ENCODE peak calls at places on chromosomes 12 and 14, in six cellular contexts. One of them, this sample, is unnamed.

GRCh38 chr14:90062852-90063539 is 1.2 kb downstream of the KCNK13 start:
- DNase-seq in HepG2: no peak
- DNase-seq in A549: no peak
- DNase-seq in GM12878: no peak
- DNase-seq in K562: no peak
- DNase-seq in WTC11: no peak
- DNase-seq in this sample: no peak

GRCh38 chr12:48331389-48331788 is 19.3 kb downstream of the ZNF641 start:
- DNase-seq in GM12878: no peak
- DNase-seq in A549: no peak
- DNase-seq in WTC11: no peak
- DNase-seq in HepG2: no peak
- DNase-seq in K562: no peak
- DNase-seq in this sample: no peak

GRCh38 chr12:53383258-53383657 is 3.3 kb downstream of the SP1 start:
- DNase-seq in GM12878: no peak
- DNase-seq in K562: no peak
- DNase-seq in A549: no peak
- DNase-seq in WTC11: no peak
- DNase-seq in HepG2: no peak
- DNase-seq in this sample: no peak

GRCh38 chr12:13436182-13436581 is 239.7 kb downstream of the EMP1 start:
- DNase-seq in GM12878: no peak
- DNase-seq in A549: no peak
- DNase-seq in K562: no peak
- DNase-seq in HepG2: no peak
- DNase-seq in WTC11: no peak
- DNase-seq in this sample: no peak

GRCh38 chr14:53473480-53473879 is 320.4 kb upstream of the DDHD1 start:
- DNase-seq in HepG2: no peak
- DNase-seq in GM12878: no peak
- DNase-seq in WTC11: no peak
- DNase-seq in A549: peak
- DNase-seq in K562: no peak
- DNase-seq in this sample: no peak

GRCh38 chr12:14998941-14999340 is 26.1 kb downstream of the PDE6H start:
- DNase-seq in K562: no peak
- DNase-seq in GM12878: no peak
- DNase-seq in HepG2: no peak
- DNase-seq in A549: no peak
- DNase-seq in WTC11: no peak
- DNase-seq in this sample: no peak

GRCh38 chr12:49631336-49631907 is 8.1 kb downstream of the PRPF40B start:
- DNase-seq in GM12878: no peak
- DNase-seq in K562: no peak
- DNase-seq in WTC11: no peak
- DNase-seq in HepG2: no peak
- DNase-seq in A549: no peak
- DNase-seq in this sample: no peak

GRCh38 chr12:14884458-14884878 is 1.2 kb downstream of the MGP start:
- DNase-seq in A549: no peak
- DNase-seq in HepG2: no peak
- DNase-seq in GM12878: peak
- DNase-seq in WTC11: no peak
- DNase-seq in K562: no peak
- DNase-seq in this sample: no peak

GRCh38 chr14:74501135-74501614 is 7.6 kb downstream of the ISCA2 start:
- DNase-seq in K562: peak
- DNase-seq in WTC11: peak
- DNase-seq in HepG2: peak
- DNase-seq in GM12878: no peak
- DNase-seq in A549: peak
- DNase-seq in this sample: no peak

GRCh38 chr12:125683748-125684381 is 618.6 kb downstream of the AACS start:
- DNase-seq in HepG2: peak
- DNase-seq in A549: peak
- DNase-seq in K562: no peak
- DNase-seq in GM12878: no peak
- DNase-seq in WTC11: peak
- DNase-seq in this sample: no peak

GRCh38 chr14:90698379-90698869 is 117.8 kb downstream of the TTC7B start:
- DNase-seq in HepG2: no peak
- DNase-seq in GM12878: no peak
- DNase-seq in WTC11: no peak
- DNase-seq in K562: no peak
- DNase-seq in A549: no peak
- DNase-seq in this sample: no peak

GRCh38 chr12:28780096-28780495 is 369.0 kb upstream of the FAR2 start:
- DNase-seq in HepG2: peak
- DNase-seq in K562: no peak
- DNase-seq in WTC11: no peak
- DNase-seq in A549: peak
- DNase-seq in GM12878: no peak
- DNase-seq in this sample: no peak

DNA sequence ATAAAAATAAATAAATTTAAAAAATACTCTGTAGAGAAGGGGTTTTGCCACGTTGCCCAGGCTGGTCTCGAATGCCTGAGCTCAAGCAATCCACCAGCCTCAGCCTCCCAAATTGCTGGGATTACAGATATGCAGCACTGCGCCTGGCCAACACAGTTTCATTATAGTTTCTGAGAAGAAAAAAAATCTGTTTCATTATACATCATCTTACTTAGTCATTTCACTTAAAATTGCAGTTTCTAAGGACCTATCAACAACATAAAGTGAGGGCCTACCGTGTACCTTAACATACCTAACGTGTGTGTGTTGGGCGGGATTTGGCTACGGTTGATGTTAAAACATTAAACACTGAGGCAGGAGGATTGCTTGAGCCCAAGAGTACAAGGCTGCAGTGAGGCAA is 28.3 kb downstream of the P2RX2 start:
- DNase-seq in GM12878: no peak
- DNase-seq in A549: no peak
- DNase-seq in WTC11: no peak
- DNase-seq in K562: no peak
- DNase-seq in HepG2: no peak
- DNase-seq in this sample: no peak
- TF ChIP-seq MAX in GM12878: no peak
- TF ChIP-seq MAX in A549: no peak
- TF ChIP-seq MAX in WTC11: no peak
- TF ChIP-seq MAX in K562: no peak
- TF ChIP-seq MAX in HepG2: no peak
- TF ChIP-seq MAX in this sample: no peak

DNA sequence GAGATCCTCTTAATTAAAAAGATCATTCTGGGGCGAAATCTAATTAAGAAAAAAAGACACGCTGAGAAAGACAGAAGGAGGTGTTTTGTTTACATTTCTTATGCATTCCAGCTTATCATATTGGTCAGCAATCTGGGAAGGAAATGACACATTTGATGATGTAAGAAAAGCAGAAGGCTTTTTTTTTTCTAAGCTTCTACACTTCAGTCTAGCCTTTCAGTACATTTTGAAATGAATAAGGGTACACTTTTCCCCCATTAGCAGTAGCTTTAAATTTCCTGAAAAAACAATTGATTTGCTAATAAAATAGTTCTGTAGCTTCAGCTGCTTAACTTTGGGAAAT is 5.9 kb upstream of the GSC start:
- DNase-seq in A549: no peak
- DNase-seq in GM12878: no peak
- DNase-seq in HepG2: no peak
- DNase-seq in WTC11: no peak
- DNase-seq in K562: no peak
- DNase-seq in this sample: no peak
- TF ChIP-seq MAX in A549: no peak
- TF ChIP-seq MAX in GM12878: no peak
- TF ChIP-seq MAX in HepG2: no peak
- TF ChIP-seq MAX in WTC11: no peak
- TF ChIP-seq MAX in K562: no peak
- TF ChIP-seq MAX in this sample: no peak

GRCh38 chr12:857611-858010 is 91.9 kb downstream of the RAD52 start:
- DNase-seq in GM12878: no peak
- DNase-seq in A549: peak
- DNase-seq in K562: no peak
- DNase-seq in HepG2: no peak
- DNase-seq in WTC11: no peak
- DNase-seq in this sample: no peak
- TF ChIP-seq MAX in GM12878: no peak
- TF ChIP-seq MAX in A549: no peak
- TF ChIP-seq MAX in K562: no peak
- TF ChIP-seq MAX in HepG2: no peak
- TF ChIP-seq MAX in WTC11: no peak
- TF ChIP-seq MAX in this sample: no peak

GRCh38 chr14:21263284-21264024 is 5.8 kb downstream of the HNRNPC start:
- DNase-seq in K562: no peak
- DNase-seq in HepG2: no peak
- DNase-seq in A549: no peak
- DNase-seq in WTC11: no peak
- DNase-seq in GM12878: no peak
- DNase-seq in this sample: no peak

GRCh38 chr14:21262410-21262809 is 6.8 kb downstream of the HNRNPC start:
- DNase-seq in HepG2: no peak
- DNase-seq in A549: no peak
- DNase-seq in GM12878: no peak
- DNase-seq in K562: no peak
- DNase-seq in WTC11: no peak
- DNase-seq in this sample: no peak

GRCh38 chr14:21261824-21262223 is 7.4 kb downstream of the HNRNPC start:
- DNase-seq in GM12878: no peak
- DNase-seq in HepG2: no peak
- DNase-seq in WTC11: no peak
- DNase-seq in A549: no peak
- DNase-seq in K562: no peak
- DNase-seq in this sample: no peak

GRCh38 chr14:21267431-21267845 is 1.8 kb downstream of the HNRNPC start:
- DNase-seq in A549: no peak
- DNase-seq in WTC11: no peak
- DNase-seq in GM12878: no peak
- DNase-seq in HepG2: no peak
- DNase-seq in K562: no peak
- DNase-seq in this sample: no peak

DNA sequence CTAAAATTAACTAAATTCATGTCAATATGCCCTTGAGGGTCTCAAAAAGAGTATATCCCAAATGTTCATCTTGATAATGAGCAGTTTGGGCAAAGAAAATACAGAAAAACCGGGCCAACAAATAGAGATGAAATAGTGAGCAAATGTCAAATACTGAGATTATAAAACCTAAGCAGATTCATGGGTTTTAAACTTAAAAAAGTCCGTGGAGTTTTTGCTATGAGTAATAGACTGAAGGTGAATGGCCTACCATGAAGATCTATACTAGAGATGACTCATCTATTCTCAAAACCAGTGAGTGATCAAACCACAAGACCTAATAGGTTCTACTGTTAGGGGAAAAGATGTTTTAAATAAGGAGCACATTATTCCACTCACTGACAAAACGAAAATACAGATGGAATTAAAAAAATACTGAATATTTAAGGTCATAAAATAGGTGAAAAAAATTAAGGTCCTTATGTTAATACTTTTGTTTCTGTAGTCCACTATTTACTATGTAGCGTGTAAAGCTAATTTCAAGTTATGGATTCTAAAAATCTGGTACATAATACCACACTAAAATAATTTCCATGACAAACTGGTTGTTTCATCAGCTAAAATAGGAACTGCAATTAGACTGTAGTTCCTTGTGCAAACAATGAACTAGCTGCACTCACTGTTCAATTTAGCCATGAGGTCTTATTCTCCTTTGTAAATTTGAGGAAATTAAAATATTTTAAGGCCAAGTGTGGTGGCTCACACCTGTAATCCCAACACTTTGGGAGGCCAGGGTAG is 5.0 kb downstream of the HNRNPC start:
- DNase-seq in A549: no peak
- DNase-seq in K562: no peak
- DNase-seq in HepG2: no peak
- DNase-seq in GM12878: peak
- DNase-seq in WTC11: no peak
- DNase-seq in this sample: no peak
- TF ChIP-seq MAX in A549: no peak
- TF ChIP-seq MAX in K562: no peak
- TF ChIP-seq MAX in HepG2: no peak
- TF ChIP-seq MAX in GM12878: no peak
- TF ChIP-seq MAX in WTC11: no peak
- TF ChIP-seq MAX in this sample: no peak

This sample was measured in HCT116.